ENCODE peak calls at places on chromosomes 5 and 9, in six cellular contexts. C, Q, J, W, E and L are unnamed samples.

GRCh38 chr5:88778736-88779135 is 104.2 kb downstream of the MEF2C start:
- DNase-seq in J (no peak), W (no peak), E (no peak), Q (no peak), C (no peak), L (peak)

GRCh38 chr5:111742166-111742565 is 14.8 kb downstream of the NREP start:
- DNase-seq in C (no peak), J (no peak), E (no peak), Q (peak), W (no peak), L (no peak)

GRCh38 chr5:55223219-55223987 is 3.7 kb downstream of the MCIDAS start:
- DNase-seq in J (peak), E (no peak), C (no peak), W (peak), Q (no peak), L (no peak)

GRCh38 chr5:125719681-125720676 is 703.2 kb upstream of the GRAMD2B start:
- DNase-seq in C (no peak), Q (no peak), J (no peak), W (peak), E (no peak), L (no peak)

GRCh38 chr9:7336356-7337075 is 463.1 kb downstream of the DMAC1 start:
- DNase-seq in E (no peak), W (no peak), C (no peak), J (no peak), Q (no peak), L (peak)

GRCh38 chr9:97985058-97985861 is 2.1 kb downstream of the ANP32B start:
- DNase-seq in W (no peak), J (peak), E (no peak), C (no peak), Q (peak), L (peak)

GRCh38 chr5:131221888-131222287 is 42.0 kb upstream of the CDC42SE2 start:
- DNase-seq in Q (peak), J (no peak), C (no peak), W (no peak), E (no peak), L (peak)

GRCh38 chr5:83026507-83026906 is 50.7 kb downstream of the TMEM167A start:
- DNase-seq in W (peak), C (no peak), J (no peak), Q (no peak), E (no peak), L (no peak)

GRCh38 chr9:42852133-42852532 is 668.7 kb downstream of the SPATA31A6 start:
- DNase-seq in E (no peak), Q (peak), C (peak), W (peak), J (peak), L (peak)

GRCh38 chr9:26786571-26786970 is 106.0 kb downstream of the CAAP1 start:
- DNase-seq in W (no peak), E (no peak), C (no peak), Q (no peak), J (no peak), L (no peak)

GRCh38 chr9:16679327-16679821 is 191.1 kb downstream of the BNC2 start:
- DNase-seq in C (no peak), J (no peak), E (no peak), Q (peak), W (no peak), L (no peak)

GRCh38 chr5:56412601-56413379 is 179.7 kb upstream of the ANKRD55 start:
- DNase-seq in C (peak), W (no peak), E (no peak), Q (no peak), J (no peak), L (no peak)